ENCODE peak calls at places on chromosomes 5 and 9, in six cellular contexts. M is neural crest cell, U is AG20443, W is substantia nigra, C is astrocyte of the hippocampus, N is ovary. V is an unnamed sample.

GRCh38 chr9:120653762-120654161 is 60.5 kb downstream of the MEGF9 start:
- DNase-seq in U (no peak), N (no peak), M (no peak), C (no peak), W (no peak), V (no peak)

GRCh38 chr5:126680215-126680817 is 79.6 kb downstream of the PHAX start:
- DNase-seq in C (peak), W (no peak), N (no peak), M (no peak), U (peak), V (no peak)

GRCh38 chr9:132609829-132610228 is 27.4 kb downstream of the BARHL1 start:
- DNase-seq in U (peak), C (peak), M (no peak), N (no peak), W (no peak), V (no peak)

GRCh38 chr5:180785151-180785781 is 17.3 kb downstream of the MGAT1 start:
- DNase-seq in U (peak), W (no peak), N (peak), M (no peak), C (peak), V (no peak)

GRCh38 chr5:2895876-2896275 is 144.4 kb upstream of the IRX2 start:
- DNase-seq in U (no peak), N (no peak), M (no peak), W (no peak), C (no peak), V (no peak)

GRCh38 chr5:94111209-94112004 is 370.0 kb upstream of the POU5F2 start:
- DNase-seq in N (peak), U (peak), M (peak), C (peak), W (peak), V (peak)

GRCh38 chr9:122816163-122816867 is 12.1 kb downstream of the PDCL start:
- DNase-seq in N (no peak), W (no peak), M (no peak), U (no peak), C (no peak), V (peak)

GRCh38 chr5:97231025-97231636 is 48.1 kb upstream of the RIOK2 start:
- DNase-seq in M (peak), W (peak), U (peak), N (no peak), C (peak), V (no peak)

GRCh38 chr9:107260437-107261081 is 22.5 kb upstream of the RAD23B start:
- DNase-seq in C (no peak), U (no peak), M (no peak), W (no peak), N (no peak), V (no peak)

GRCh38 chr9:104810421-104811339 is 46.8 kb downstream of the NIPSNAP3B start:
- DNase-seq in N (no peak), U (peak), W (peak), M (no peak), C (peak), V (no peak)

GRCh38 chr5:42021119-42021518 is 96.0 kb downstream of the FBXO4 start:
- DNase-seq in W (no peak), N (no peak), M (no peak), U (peak), C (peak), V (no peak)

GRCh38 chr5:32511778-32512374 is 67.3 kb upstream of the ZFR start:
- DNase-seq in C (no peak), U (no peak), N (no peak), M (no peak), W (no peak), V (no peak)

GRCh38 chr5:31581498-31582099 is 49.5 kb downstream of the C5orf22 start:
- DNase-seq in C (peak), W (no peak), M (no peak), U (peak), N (no peak), V (no peak)

V was measured in heart left ventricle.